ENCODE peak calls at places on chromosomes 6 and 20, in seven cellular contexts. H, Y, A, O, I, P and Q are unnamed samples. For H3K4me1, the result is how much of the 10 kb centered on the place peaks cover.

GRCh38 chr6:135592276-135592675 is 94.7 kb upstream of the AHI1 start:
- DNase-seq in A (no peak), I (no peak), Y (no peak), O (no peak), H (no peak), P (no peak), Q (no peak)

GRCh38 chr6:24043848-24044247 is 82.2 kb upstream of the NRSN1 start:
- DNase-seq in I (no peak), Y (no peak), P (no peak), A (no peak), O (no peak), H (no peak), Q (no peak)

GRCh38 chr20:46010491-46011405 is 2.0 kb downstream of the MMP9 start:
- DNase-seq in Y (no peak), H (no peak), I (no peak), A (peak), O (no peak), P (peak), Q (no peak)

GRCh38 chr6:138403324-138403800 is 661 bp upstream of the HEBP2 start:
- DNase-seq in I (no peak), O (peak), H (peak), P (no peak), Y (peak), A (no peak), Q (peak)

GRCh38 chr20:61529354-61529753 is 277.3 kb downstream of the CDH4 start:
- DNase-seq in Y (no peak), H (no peak), P (no peak), I (no peak), A (no peak), O (no peak), Q (no peak)

GRCh38 chr20:17172826-17173420 is 53.9 kb upstream of the PCSK2 start:
- DNase-seq in I (no peak), O (no peak), Y (peak), A (no peak), H (no peak), P (no peak), Q (no peak)

GRCh38 chr20:62602550-62602949 is 39.8 kb upstream of the SLCO4A1 start:
- DNase-seq in O (no peak), H (no peak), I (no peak), P (no peak), A (no peak), Y (no peak), Q (no peak)

GRCh38 chr6:107108201-107108890 is 7.0 kb downstream of the BEND3 start:
- DNase-seq in Y (no peak), O (no peak), P (peak), I (no peak), H (no peak), A (no peak), Q (no peak)

GRCh38 chr20:33568378-33569289 is 78.7 kb downstream of the CBFA2T2 start:
- DNase-seq in I (peak), O (peak), Y (peak), H (peak), P (no peak), A (no peak), Q (no peak)

GRCh38 chr6:78952362-78952761 is 85.0 kb downstream of the IRAK1BP1 start:
- DNase-seq in H (no peak), Y (no peak), P (no peak), A (no peak), O (no peak), I (no peak), Q (no peak)

GRCh38 chr6:163554663-163555062 is 140.1 kb downstream of the QKI start:
- DNase-seq in P (peak), O (no peak), H (peak), I (no peak), A (peak), Y (peak), Q (peak)

GRCh38 chr6:73516712-73517489 is 3.9 kb downstream of the EEF1A1 start:
- DNase-seq in H (no peak), I (no peak), A (peak), Y (peak), O (no peak), P (peak), Q (peak)

GRCh38 chr20:63531686-63532448 is 5.3 kb downstream of the PTK6 start:
- DNase-seq in Y (no peak), I (no peak), H (no peak), O (no peak), P (no peak), A (no peak), Q (peak)

GRCh38 chr6:16392010-16392409 is 153.6 kb downstream of the GMPR start:
- DNase-seq in O (no peak), H (no peak), Y (no peak), I (no peak), A (no peak), P (no peak), Q (no peak)

GRCh38 chr6:45278367-45278766 is 49.8 kb upstream of the RUNX2 start:
- DNase-seq in I (no peak), Y (no peak), A (peak), O (no peak), H (no peak), P (no peak), Q (no peak)

GRCh38 chr6:43077981-43078411 is 1.9 kb downstream of the PTK7 start:
- DNase-seq in O (no peak), H (peak), Y (peak), P (no peak), A (peak), I (no peak), Q (peak)

GRCh38 chr20:9093203-9093962 is 24.5 kb downstream of the PLCB4 start:
- DNase-seq in I (no peak), O (no peak), A (no peak), H (no peak), Y (no peak), P (no peak), Q (no peak)

GRCh38 chr6:2674857-2675256 is 75.9 kb downstream of the MYLK4 start:
- DNase-seq in O (no peak), Y (no peak), I (no peak), A (no peak), H (no peak), P (no peak), Q (no peak)

GRCh38 chr6:27260836-27261375 is 13.4 kb downstream of the PRSS16 start:
- DNase-seq in I (no peak), P (peak), O (no peak), A (no peak), H (no peak), Y (peak), Q (no peak)

GRCh38 chr20:51484141-51484815 is 58.2 kb downstream of the NFATC2 start:
- DNase-seq in P (no peak), H (no peak), Y (no peak), A (no peak), O (no peak), I (no peak), Q (no peak)

GRCh38 chr6:166411721-166412151 is 29.0 kb upstream of the MPC1 start:
- DNase-seq in A (no peak), O (no peak), H (no peak), Y (no peak), I (no peak), P (no peak), Q (no peak)

GRCh38 chr20:63518946-63519764 is 1.4 kb upstream of the PPDPF start:
- DNase-seq in H (peak), P (no peak), I (no peak), Y (no peak), A (no peak), O (no peak), Q (no peak)

GRCh38 chr6:140845666-140846065 is 1287.1 kb upstream of the GJE1 start:
- DNase-seq in Y (no peak), I (no peak), A (no peak), P (peak), O (no peak), H (no peak), Q (no peak)

GRCh38 chr6:153167026-153167891 is 36.2 kb upstream of the RGS17 start:
- DNase-seq in I (no peak), Y (peak), A (peak), O (no peak), P (peak), H (no peak), Q (peak)

GRCh38 chr20:272718-273117 is 15.2 kb downstream of the DEFB132 start:
- DNase-seq in P (no peak), H (no peak), Y (no peak), A (no peak), O (no peak), I (no peak), Q (no peak)

GRCh38 chr20:46011631-46012482 is 3.1 kb downstream of the MMP9 start:
- DNase-seq in O (no peak), Y (peak), A (peak), I (peak), P (peak), H (peak), Q (no peak)

GRCh38 chr6:87789198-87789899 is 87.3 kb upstream of the AKIRIN2 start:
- DNase-seq in A (peak), I (no peak), P (peak), H (no peak), Y (peak), O (no peak), Q (peak)

GRCh38 chr6:161362266-161362665 is 88.4 kb upstream of the AGPAT4 start:
- DNase-seq in O (no peak), A (no peak), P (peak), Y (no peak), I (no peak), H (no peak), Q (no peak)

GRCh38 chr20:10558635-10559187 is 115.1 kb downstream of the JAG1 start:
- DNase-seq in P (peak), Y (peak), I (no peak), A (peak), H (no peak), O (no peak), Q (peak)

GRCh38 chr6:41519748-41520699 is 26.2 kb upstream of the FOXP4 start:
- DNase-seq in H (no peak), A (no peak), Y (peak), I (no peak), O (no peak), P (no peak), Q (peak)

GRCh38 chr6:137316626-137317025 is 97.4 kb upstream of the IFNGR1 start:
- DNase-seq in I (no peak), O (no peak), Y (no peak), P (no peak), A (no peak), H (no peak), Q (no peak)

DNA sequence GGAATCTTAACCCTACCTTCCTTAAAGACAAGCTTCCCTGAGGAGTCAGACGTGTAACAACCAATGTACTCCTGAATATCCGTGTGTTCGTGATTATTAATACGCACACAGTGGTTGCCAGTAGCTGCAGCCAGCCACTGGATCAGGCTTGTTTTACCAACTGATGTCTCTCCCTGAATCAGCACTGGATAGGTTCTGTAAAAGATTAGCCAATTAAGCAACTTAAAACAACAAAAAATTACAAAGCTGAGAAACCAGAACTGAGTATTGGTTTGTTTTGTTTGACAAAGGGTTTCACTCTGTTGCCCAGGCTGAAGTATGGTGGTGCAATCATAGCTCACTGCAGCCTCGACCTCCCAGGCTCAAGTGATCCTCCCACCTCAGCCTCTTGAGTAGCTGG is 69.3 kb downstream of the MDN1 start:
- DNase-seq in I (no peak), H (no peak), O (no peak), Y (no peak), P (no peak), A (no peak), Q (no peak)
- H4K8ac ChIP-seq in I (no peak), H (no peak), O (no peak), Y (no peak), P (no peak), A (no peak), Q (no peak)

GRCh38 chr6:33593414-33593727 is 13.3 kb upstream of the BAK1 start:
- DNase-seq in I (no peak), H (no peak), A (no peak), Y (no peak), P (no peak), O (no peak), Q (no peak)

GRCh38 chr6:33592595-33593413 is 12.7 kb upstream of the BAK1 start:
- DNase-seq in I (no peak), H (peak), Y (peak), O (no peak), A (no peak), P (peak), Q (no peak)

GRCh38 chr6:33590531-33591198 is 10.6 kb upstream of the BAK1 start:
- DNase-seq in O (no peak), A (no peak), H (peak), Y (peak), I (no peak), P (no peak), Q (no peak)

GRCh38 chr6:33591633-33592032 is 11.6 kb upstream of the BAK1 start:
- DNase-seq in O (no peak), Y (no peak), H (no peak), P (no peak), A (no peak), I (no peak), Q (no peak)

GRCh38 chr6:33592280-33592594 is 12.2 kb upstream of the BAK1 start:
- DNase-seq in I (no peak), A (no peak), H (no peak), Y (no peak), P (no peak), O (no peak), Q (no peak)
- H3K4me1 ChIP-seq in I (under half), A (under half), H (under half), Y (under half), P (under half), O (under half), Q (under half)

GRCh38 chr6:26175033-26175427 is 87.8 kb downstream of the HFE start:
- DNase-seq in O (no peak), P (no peak), I (no peak), A (no peak), H (no peak), Y (no peak), Q (no peak)

GRCh38 chr6:26170181-26170580 is 83.0 kb downstream of the HFE start:
- DNase-seq in A (no peak), H (no peak), P (peak), Y (no peak), I (no peak), O (no peak), Q (no peak)

GRCh38 chr6:26173836-26174144 is 86.6 kb downstream of the HFE start:
- DNase-seq in I (no peak), A (no peak), H (no peak), Y (no peak), P (no peak), O (no peak), Q (no peak)

GRCh38 chr6:26170951-26171841 is 84.0 kb downstream of the HFE start:
- DNase-seq in O (no peak), P (no peak), H (no peak), Y (no peak), I (no peak), A (no peak), Q (no peak)

GRCh38 chr6:26172496-26172958 is 85.3 kb downstream of the HFE start:
- DNase-seq in H (no peak), A (peak), I (no peak), Y (peak), P (peak), O (no peak), Q (peak)
- H4K8ac ChIP-seq in H (no peak), A (peak), I (no peak), Y (peak), P (peak), O (no peak), Q (peak)

GRCh38 chr6:10416516-10416862 is 1.6 kb upstream of the TFAP2A start:
- DNase-seq in Y (no peak), O (no peak), P (no peak), A (no peak), H (no peak), I (no peak), Q (no peak)
- H3K4me1 ChIP-seq in Y (under half), O (under half), P (under half), A (under half), H (under half), I (under half), Q (half or more)

GRCh38 chr6:29760328-29760727 is 37.1 kb downstream of the HLA-F start:
- DNase-seq in O (no peak), P (no peak), H (peak), A (no peak), Y (peak), I (no peak), Q (no peak)

GRCh38 chr6:29759457-29759856 is 36.2 kb downstream of the HLA-F start:
- DNase-seq in O (no peak), H (peak), A (no peak), Y (peak), I (no peak), P (no peak), Q (no peak)

GRCh38 chr6:29757282-29757681 is 34.0 kb downstream of the HLA-F start:
- DNase-seq in Y (no peak), I (no peak), P (no peak), O (no peak), H (peak), A (no peak), Q (no peak)

GRCh38 chr6:29757701-29758293 is 34.6 kb downstream of the HLA-F start:
- DNase-seq in Y (peak), O (no peak), I (no peak), H (peak), A (no peak), P (no peak), Q (no peak)

DNA sequence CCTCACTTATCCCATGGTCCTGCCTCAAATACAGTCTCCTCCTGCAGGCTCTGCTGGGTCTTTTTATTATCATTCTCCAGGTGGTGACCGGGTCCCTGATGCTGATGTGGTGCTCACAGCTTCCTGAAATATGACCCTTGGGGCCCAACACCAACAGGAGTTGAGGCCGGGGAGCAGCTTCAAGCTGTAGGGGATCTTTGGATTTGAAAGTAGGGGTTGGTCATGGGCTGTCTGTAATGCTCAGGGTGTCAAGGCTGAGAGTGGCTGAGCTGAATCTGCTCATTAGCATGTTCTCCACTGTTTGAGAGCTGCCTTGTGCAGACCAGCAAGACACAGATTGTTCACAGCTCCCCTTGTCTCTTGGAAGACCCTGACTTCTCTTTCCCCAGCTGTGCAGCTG is 35.5 kb downstream of the HLA-F start:
- DNase-seq in Y (no peak), I (no peak), A (no peak), O (no peak), P (no peak), H (peak), Q (no peak)
- H4K8ac ChIP-seq in Y (no peak), I (no peak), A (no peak), O (no peak), P (no peak), H (no peak), Q (no peak)

GRCh38 chr6:44235891-44236516 is 10.9 kb upstream of the HSP90AB1 start:
- DNase-seq in Y (no peak), I (no peak), O (no peak), H (no peak), A (no peak), P (peak), Q (no peak)

GRCh38 chr6:44235269-44235668 is 11.6 kb upstream of the HSP90AB1 start:
- DNase-seq in O (no peak), H (no peak), I (no peak), P (no peak), A (no peak), Y (no peak), Q (no peak)

GRCh38 chr6:44232676-44233559 is 9.5 kb downstream of the SLC29A1 start:
- DNase-seq in Y (no peak), P (no peak), H (no peak), A (no peak), I (no peak), O (no peak), Q (no peak)

GRCh38 chr6:44233560-44234100 is 10.2 kb downstream of the SLC29A1 start:
- DNase-seq in I (no peak), Y (no peak), A (no peak), P (no peak), O (no peak), H (no peak), Q (no peak)

GRCh38 chr6:44234101-44235090 is 11.0 kb downstream of the SLC29A1 start:
- DNase-seq in I (no peak), A (peak), P (peak), O (no peak), Y (peak), H (peak), Q (peak)
- H3K4me1 ChIP-seq in I (under half), A (under half), P (under half), O (under half), Y (under half), H (under half), Q (under half)

DNA sequence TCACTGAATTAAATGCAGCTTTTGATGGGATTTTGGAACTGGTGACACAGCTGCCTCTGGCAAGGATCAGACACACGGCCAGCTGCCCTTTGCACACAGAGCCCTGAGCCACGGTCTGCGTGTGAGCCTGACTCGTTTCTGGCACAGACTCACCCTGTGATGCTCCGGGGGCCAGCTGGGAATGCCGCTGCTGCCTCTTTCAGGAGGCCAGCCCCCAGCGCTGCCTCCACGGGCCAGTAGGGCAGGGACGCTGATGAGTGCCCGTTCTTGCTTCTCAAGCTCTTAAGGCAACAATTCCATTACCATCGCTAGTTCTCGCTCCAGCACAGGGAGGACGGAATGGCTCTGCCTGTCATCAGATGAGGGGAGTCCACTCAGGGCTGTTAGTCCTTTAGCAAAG is 61.6 kb downstream of the IRF4 start:
- DNase-seq in I (no peak), O (no peak), P (peak), H (peak), A (no peak), Y (no peak), Q (no peak)
- H4K8ac ChIP-seq in I (no peak), O (no peak), P (no peak), H (no peak), A (no peak), Y (no peak), Q (no peak)

DNA sequence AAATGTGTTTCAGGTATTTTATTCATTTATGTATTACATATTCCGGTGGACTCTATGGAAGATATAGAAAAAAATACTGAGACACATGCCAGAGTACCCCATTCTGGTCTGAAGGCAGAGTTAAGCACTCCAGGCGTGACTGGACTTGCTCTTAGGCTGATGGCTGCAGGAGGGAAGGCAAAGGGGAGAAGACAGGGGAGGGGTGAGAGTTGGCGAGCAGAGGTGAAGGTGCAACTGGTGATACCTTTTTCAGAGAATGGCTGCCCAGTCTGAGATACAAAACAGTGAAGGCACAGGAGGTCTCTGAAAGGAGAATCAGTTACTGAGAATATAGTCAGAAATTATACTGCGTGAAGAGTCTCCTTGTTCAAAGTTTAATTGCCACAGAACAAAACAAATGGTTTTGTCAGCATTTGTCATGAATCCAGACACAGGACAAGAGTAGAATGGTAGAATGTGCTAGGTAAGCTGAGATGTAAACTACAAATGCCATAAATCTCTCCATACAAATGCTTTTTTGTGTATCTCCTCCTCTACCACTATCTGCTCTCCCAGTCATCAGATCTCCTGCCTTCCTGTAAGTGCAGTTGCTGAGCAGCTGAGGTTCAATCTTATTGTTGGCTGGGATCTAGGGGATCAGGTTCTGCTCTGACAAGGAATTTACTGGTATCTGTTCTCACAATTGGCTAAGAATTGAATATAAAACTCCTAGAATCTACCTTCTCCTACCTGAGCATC is 104.2 kb upstream of the DST start:
- DNase-seq in O (no peak), H (no peak), P (no peak), I (no peak), Y (peak), A (no peak), Q (no peak)
- H3K4me1 ChIP-seq in O (under half), H (under half), P (under half), I (under half), Y (under half), A (under half), Q (under half)